ENCODE peak calls at places on chromosomes 13 and 19, in six cellular contexts. One of them, this sample, is unnamed.

GRCh38 chr19:43660301-43660700 is 9.7 kb downstream of the PLAUR start:
- DNase-seq in Right ventricle myocardium superior: no peak
- DNase-seq in amygdala: no peak
- DNase-seq in activated CD8-positive, alpha-beta memory T cell treated with anti-CD3 and anti-CD28 coated beads for 1 hour: no peak
- DNase-seq in AG04450: no peak
- DNase-seq in heart right ventricle: no peak
- DNase-seq in this sample: no peak

GRCh38 chr19:31223805-31224534 is 125.3 kb downstream of the TSHZ3 start:
- DNase-seq in Right ventricle myocardium superior: no peak
- DNase-seq in amygdala: no peak
- DNase-seq in activated CD8-positive, alpha-beta memory T cell treated with anti-CD3 and anti-CD28 coated beads for 1 hour: no peak
- DNase-seq in AG04450: peak
- DNase-seq in heart right ventricle: no peak
- DNase-seq in this sample: no peak

GRCh38 chr19:12865746-12866415 is 15.4 kb downstream of the DNASE2 start:
- DNase-seq in Right ventricle myocardium superior: no peak
- DNase-seq in amygdala: no peak
- DNase-seq in activated CD8-positive, alpha-beta memory T cell treated with anti-CD3 and anti-CD28 coated beads for 1 hour: no peak
- DNase-seq in AG04450: no peak
- DNase-seq in heart right ventricle: no peak
- DNase-seq in this sample: no peak

GRCh38 chr19:21492932-21493906 is 12.2 kb upstream of the ZNF429 start:
- DNase-seq in Right ventricle myocardium superior: no peak
- DNase-seq in amygdala: no peak
- DNase-seq in activated CD8-positive, alpha-beta memory T cell treated with anti-CD3 and anti-CD28 coated beads for 1 hour: no peak
- DNase-seq in AG04450: no peak
- DNase-seq in heart right ventricle: no peak
- DNase-seq in this sample: no peak

GRCh38 chr13:90717451-90717936 is 630.0 kb upstream of the MIR17HG start:
- DNase-seq in Right ventricle myocardium superior: no peak
- DNase-seq in amygdala: no peak
- DNase-seq in activated CD8-positive, alpha-beta memory T cell treated with anti-CD3 and anti-CD28 coated beads for 1 hour: no peak
- DNase-seq in AG04450: no peak
- DNase-seq in heart right ventricle: no peak
- DNase-seq in this sample: no peak

GRCh38 chr13:40118337-40118736 is 462.9 kb downstream of the COG6 start:
- DNase-seq in Right ventricle myocardium superior: no peak
- DNase-seq in amygdala: no peak
- DNase-seq in activated CD8-positive, alpha-beta memory T cell treated with anti-CD3 and anti-CD28 coated beads for 1 hour: no peak
- DNase-seq in AG04450: no peak
- DNase-seq in heart right ventricle: no peak
- DNase-seq in this sample: no peak

GRCh38 chr13:75481176-75482069 is 546 bp downstream of the TBC1D4 start:
- DNase-seq in Right ventricle myocardium superior: peak
- DNase-seq in amygdala: peak
- DNase-seq in activated CD8-positive, alpha-beta memory T cell treated with anti-CD3 and anti-CD28 coated beads for 1 hour: no peak
- DNase-seq in AG04450: no peak
- DNase-seq in heart right ventricle: peak
- DNase-seq in this sample: peak

GRCh38 chr19:30780032-30780431 is 407.8 kb downstream of the ZNF536 start:
- DNase-seq in Right ventricle myocardium superior: no peak
- DNase-seq in amygdala: no peak
- DNase-seq in activated CD8-positive, alpha-beta memory T cell treated with anti-CD3 and anti-CD28 coated beads for 1 hour: no peak
- DNase-seq in AG04450: no peak
- DNase-seq in heart right ventricle: no peak
- DNase-seq in this sample: no peak

GRCh38 chr13:27425151-27425917 is 915 bp downstream of the GTF3A start:
- DNase-seq in Right ventricle myocardium superior: no peak
- DNase-seq in amygdala: no peak
- DNase-seq in activated CD8-positive, alpha-beta memory T cell treated with anti-CD3 and anti-CD28 coated beads for 1 hour: no peak
- DNase-seq in AG04450: no peak
- DNase-seq in heart right ventricle: no peak
- DNase-seq in this sample: no peak

GRCh38 chr13:68304287-68304893 is 1074.3 kb upstream of the PCDH9 start:
- DNase-seq in Right ventricle myocardium superior: no peak
- DNase-seq in amygdala: no peak
- DNase-seq in activated CD8-positive, alpha-beta memory T cell treated with anti-CD3 and anti-CD28 coated beads for 1 hour: no peak
- DNase-seq in AG04450: no peak
- DNase-seq in heart right ventricle: no peak
- DNase-seq in this sample: no peak

GRCh38 chr13:25738342-25738771 is 313.5 kb downstream of the SHISA2 start:
- DNase-seq in Right ventricle myocardium superior: no peak
- DNase-seq in amygdala: no peak
- DNase-seq in activated CD8-positive, alpha-beta memory T cell treated with anti-CD3 and anti-CD28 coated beads for 1 hour: no peak
- DNase-seq in AG04450: no peak
- DNase-seq in heart right ventricle: no peak
- DNase-seq in this sample: no peak

GRCh38 chr19:49361438-49362047 is 673 bp downstream of the TEAD2 start:
- DNase-seq in Right ventricle myocardium superior: peak
- DNase-seq in amygdala: no peak
- DNase-seq in activated CD8-positive, alpha-beta memory T cell treated with anti-CD3 and anti-CD28 coated beads for 1 hour: no peak
- DNase-seq in AG04450: peak
- DNase-seq in heart right ventricle: peak
- DNase-seq in this sample: peak

GRCh38 chr19:47109541-47110375 is 3.8 kb downstream of the ZC3H4 start:
- DNase-seq in Right ventricle myocardium superior: no peak
- DNase-seq in amygdala: peak
- DNase-seq in activated CD8-positive, alpha-beta memory T cell treated with anti-CD3 and anti-CD28 coated beads for 1 hour: no peak
- DNase-seq in AG04450: no peak
- DNase-seq in heart right ventricle: no peak
- DNase-seq in this sample: peak

GRCh38 chr19:45528744-45529453 is 21.6 kb downstream of the VASP start:
- DNase-seq in Right ventricle myocardium superior: no peak
- DNase-seq in amygdala: peak
- DNase-seq in activated CD8-positive, alpha-beta memory T cell treated with anti-CD3 and anti-CD28 coated beads for 1 hour: no peak
- DNase-seq in AG04450: no peak
- DNase-seq in heart right ventricle: no peak
- DNase-seq in this sample: no peak

GRCh38 chr13:40109324-40109958 is 454.0 kb downstream of the COG6 start:
- DNase-seq in Right ventricle myocardium superior: no peak
- DNase-seq in amygdala: no peak
- DNase-seq in activated CD8-positive, alpha-beta memory T cell treated with anti-CD3 and anti-CD28 coated beads for 1 hour: no peak
- DNase-seq in AG04450: peak
- DNase-seq in heart right ventricle: no peak
- DNase-seq in this sample: no peak

GRCh38 chr13:106906431-106906996 is 338.6 kb upstream of the ARGLU1 start:
- DNase-seq in Right ventricle myocardium superior: no peak
- DNase-seq in amygdala: no peak
- DNase-seq in activated CD8-positive, alpha-beta memory T cell treated with anti-CD3 and anti-CD28 coated beads for 1 hour: no peak
- DNase-seq in AG04450: no peak
- DNase-seq in heart right ventricle: no peak
- DNase-seq in this sample: no peak

GRCh38 chr13:37681295-37682032 is 82.9 kb upstream of the POSTN start:
- DNase-seq in Right ventricle myocardium superior: no peak
- DNase-seq in amygdala: no peak
- DNase-seq in activated CD8-positive, alpha-beta memory T cell treated with anti-CD3 and anti-CD28 coated beads for 1 hour: no peak
- DNase-seq in AG04450: peak
- DNase-seq in heart right ventricle: no peak
- DNase-seq in this sample: no peak

GRCh38 chr19:7746903-7747884 is at the start of gene CD209:
- DNase-seq in Right ventricle myocardium superior: no peak
- DNase-seq in amygdala: no peak
- DNase-seq in activated CD8-positive, alpha-beta memory T cell treated with anti-CD3 and anti-CD28 coated beads for 1 hour: no peak
- DNase-seq in AG04450: no peak
- DNase-seq in heart right ventricle: no peak
- DNase-seq in this sample: no peak

GRCh38 chr19:54266133-54266532 is 9.1 kb upstream of the LILRB5 start:
- DNase-seq in Right ventricle myocardium superior: peak
- DNase-seq in amygdala: peak
- DNase-seq in activated CD8-positive, alpha-beta memory T cell treated with anti-CD3 and anti-CD28 coated beads for 1 hour: peak
- DNase-seq in AG04450: peak
- DNase-seq in heart right ventricle: peak
- DNase-seq in this sample: peak

GRCh38 chr13:59326717-59327116 is 837.0 kb downstream of the DIAPH3 start:
- DNase-seq in Right ventricle myocardium superior: no peak
- DNase-seq in amygdala: no peak
- DNase-seq in activated CD8-positive, alpha-beta memory T cell treated with anti-CD3 and anti-CD28 coated beads for 1 hour: no peak
- DNase-seq in AG04450: no peak
- DNase-seq in heart right ventricle: no peak
- DNase-seq in this sample: no peak

GRCh38 chr13:26561636-26562537 is 4.4 kb downstream of the WASF3 start:
- DNase-seq in Right ventricle myocardium superior: no peak
- DNase-seq in amygdala: no peak
- DNase-seq in activated CD8-positive, alpha-beta memory T cell treated with anti-CD3 and anti-CD28 coated beads for 1 hour: no peak
- DNase-seq in AG04450: peak
- DNase-seq in heart right ventricle: no peak
- DNase-seq in this sample: no peak

GRCh38 chr13:46759861-46760260 is 37.1 kb downstream of the ESD start:
- DNase-seq in Right ventricle myocardium superior: no peak
- DNase-seq in amygdala: no peak
- DNase-seq in activated CD8-positive, alpha-beta memory T cell treated with anti-CD3 and anti-CD28 coated beads for 1 hour: no peak
- DNase-seq in AG04450: no peak
- DNase-seq in heart right ventricle: no peak
- DNase-seq in this sample: no peak

GRCh38 chr19:51227324-51227723 is 2.4 kb downstream of the CD33 start:
- DNase-seq in Right ventricle myocardium superior: no peak
- DNase-seq in amygdala: no peak
- DNase-seq in activated CD8-positive, alpha-beta memory T cell treated with anti-CD3 and anti-CD28 coated beads for 1 hour: no peak
- DNase-seq in AG04450: no peak
- DNase-seq in heart right ventricle: no peak
- DNase-seq in this sample: no peak

GRCh38 chr19:54201172-54201701 is 579 bp downstream of the RPS9 start:
- DNase-seq in Right ventricle myocardium superior: no peak
- DNase-seq in amygdala: no peak
- DNase-seq in activated CD8-positive, alpha-beta memory T cell treated with anti-CD3 and anti-CD28 coated beads for 1 hour: no peak
- DNase-seq in AG04450: no peak
- DNase-seq in heart right ventricle: no peak
- DNase-seq in this sample: no peak

GRCh38 chr13:111844222-111844671 is 222.7 kb upstream of the SOX1 start:
- DNase-seq in Right ventricle myocardium superior: no peak
- DNase-seq in amygdala: no peak
- DNase-seq in activated CD8-positive, alpha-beta memory T cell treated with anti-CD3 and anti-CD28 coated beads for 1 hour: no peak
- DNase-seq in AG04450: no peak
- DNase-seq in heart right ventricle: no peak
- DNase-seq in this sample: no peak

GRCh38 chr19:6459356-6460098 is at the start of gene SLC25A23:
- DNase-seq in Right ventricle myocardium superior: peak
- DNase-seq in amygdala: peak
- DNase-seq in activated CD8-positive, alpha-beta memory T cell treated with anti-CD3 and anti-CD28 coated beads for 1 hour: peak
- DNase-seq in AG04450: peak
- DNase-seq in heart right ventricle: peak
- DNase-seq in this sample: peak